ENCODE peak calls at places on chromosomes 3 and 15, in ten cellular contexts. B, N, M, J, A, F, Q, R, L and O are unnamed samples.

GRCh38 chr15:65233651-65234050 is 22.4 kb upstream of the CILP start:
- DNase-seq in B (no peak), N (no peak), M (no peak), J (no peak), A (no peak), F (no peak), Q (no peak), R (no peak), L (no peak), O (no peak)

GRCh38 chr3:69137412-69137811 is 15.0 kb upstream of the LMOD3 start:
- DNase-seq in B (no peak), N (no peak), M (no peak), J (no peak), A (no peak), F (no peak), Q (no peak), R (no peak), L (no peak), O (no peak)

GRCh38 chr3:136787226-136787793 is 31.6 kb upstream of the SLC35G2 start:
- DNase-seq in B (no peak), N (peak), M (no peak), J (no peak), A (no peak), F (no peak), Q (no peak), R (peak), L (peak), O (no peak)

GRCh38 chr3:36837089-36837488 is 72.7 kb upstream of the DCLK3 start:
- DNase-seq in B (no peak), N (no peak), M (no peak), J (no peak), A (no peak), F (no peak), Q (peak), R (no peak), L (no peak), O (no peak)

GRCh38 chr3:183400352-183400751 is 28.1 kb downstream of the MCF2L2 start:
- DNase-seq in B (no peak), N (no peak), M (no peak), J (no peak), A (no peak), F (no peak), Q (no peak), R (no peak), L (no peak), O (no peak)

GRCh38 chr15:58908550-58909309 is 24.7 kb downstream of the SLTM start:
- DNase-seq in B (no peak), N (no peak), M (no peak), J (no peak), A (no peak), F (no peak), Q (no peak), R (no peak), L (no peak), O (no peak)

GRCh38 chr15:87906444-87906843 is 350.1 kb downstream of the NTRK3 start:
- DNase-seq in B (no peak), N (no peak), M (no peak), J (no peak), A (no peak), F (no peak), Q (no peak), R (no peak), L (no peak), O (no peak)

GRCh38 chr3:142888099-142888483 is 792 bp downstream of the PCOLCE2 start:
- DNase-seq in B (peak), N (no peak), M (no peak), J (no peak), A (no peak), F (no peak), Q (no peak), R (peak), L (no peak), O (no peak)

GRCh38 chr3:36906504-36907149 is 38.2 kb downstream of the TRANK1 start:
- DNase-seq in B (no peak), N (no peak), M (no peak), J (no peak), A (no peak), F (no peak), Q (peak), R (no peak), L (no peak), O (no peak)

GRCh38 chr3:130712718-130713423 is 33.8 kb downstream of the PIK3R4 start:
- DNase-seq in B (no peak), N (no peak), M (no peak), J (no peak), A (no peak), F (no peak), Q (no peak), R (no peak), L (no peak), O (no peak)

GRCh38 chr15:41936649-41937567 is 35.4 kb downstream of the EHD4 start:
- DNase-seq in B (no peak), N (no peak), M (no peak), J (peak), A (no peak), F (no peak), Q (peak), R (no peak), L (peak), O (no peak)

GRCh38 chr15:52139599-52140462 is 27.3 kb upstream of the BCL2L10 start:
- DNase-seq in B (peak), N (peak), M (peak), J (peak), A (no peak), F (peak), Q (peak), R (peak), L (peak), O (no peak)

GRCh38 chr15:88613074-88613944 is 7.8 kb upstream of the AEN start:
- DNase-seq in B (no peak), N (no peak), M (no peak), J (no peak), A (no peak), F (no peak), Q (no peak), R (no peak), L (no peak), O (no peak)